ENCODE peak calls at places on chromosome 11, in six cellular contexts. L is activated CD4-positive, alpha-beta T cell treated with anti-CD3 and anti-CD28 coated beads for 24 hours; U is mucosa of descending colon; Z is OCI-M1; Q is ELR; K is MV-4-11. H is an unnamed sample.

GRCh38 chr11:93220078-93220477 is 22.3 kb upstream of the SLC36A4 start:
- DNase-seq in K (no peak), Z (no peak), L (no peak), Q (no peak), U (no peak), H (no peak)

GRCh38 chr11:63764712-63765631 is 3.6 kb downstream of the ZFTA start:
- DNase-seq in Z (no peak), U (peak), L (no peak), Q (no peak), K (no peak), H (no peak)

GRCh38 chr11:116404143-116404800 is 368.5 kb downstream of the BUD13 start:
- DNase-seq in K (no peak), Z (no peak), Q (no peak), U (no peak), L (no peak), H (no peak)

GRCh38 chr11:118834428-118835028 is 43.6 kb upstream of the DDX6 start:
- DNase-seq in U (no peak), Z (peak), L (no peak), K (peak), Q (peak), H (no peak)

GRCh38 chr11:72730706-72731105 is 21.5 kb downstream of the ARAP1 start:
- DNase-seq in U (no peak), K (peak), Z (no peak), L (no peak), Q (no peak), H (no peak)

GRCh38 chr11:475941-476340 is 25.9 kb downstream of the PTDSS2 start:
- DNase-seq in L (no peak), Q (no peak), K (no peak), U (no peak), Z (no peak), H (no peak)

GRCh38 chr11:47592276-47592675 is 1.9 kb downstream of the C1QTNF4 start:
- DNase-seq in Z (no peak), Q (no peak), K (peak), U (no peak), L (no peak), H (no peak)

GRCh38 chr11:12526789-12527188 is 147.4 kb upstream of the TEAD1 start:
- DNase-seq in U (no peak), L (no peak), Z (no peak), K (no peak), Q (peak), H (no peak)

GRCh38 chr11:122165972-122166371 is 50.0 kb upstream of the BLID start:
- DNase-seq in K (no peak), Z (no peak), L (no peak), Q (no peak), U (no peak), H (no peak)

GRCh38 chr11:132734217-132734616 is 798.1 kb downstream of the OPCML start:
- DNase-seq in U (no peak), Q (peak), Z (no peak), L (no peak), K (no peak), H (no peak)

GRCh38 chr11:45025716-45026492 is 75.2 kb upstream of the TP53I11 start:
- DNase-seq in K (peak), L (no peak), U (no peak), Z (no peak), Q (no peak), H (no peak)

GRCh38 chr11:130763087-130763980 is 152.9 kb downstream of the SNX19 start:
- DNase-seq in Z (no peak), Q (no peak), L (no peak), K (no peak), U (no peak), H (no peak)

GRCh38 chr11:62664405-62665074 is 470 bp downstream of the C11orf98 start:
- DNase-seq in Q (peak), U (no peak), L (no peak), Z (peak), K (peak), H (peak)

GRCh38 chr11:77381749-77382693 is 80.5 kb upstream of the GDPD4 start:
- DNase-seq in Z (peak), K (peak), Q (peak), U (no peak), L (no peak), H (no peak)

GRCh38 chr11:103091441-103091809 is 535 bp downstream of the DCUN1D5 start:
- DNase-seq in U (peak), K (peak), Q (peak), L (no peak), Z (peak), H (peak)

GRCh38 chr11:119873761-119874421 is 144.9 kb upstream of the NECTIN1 start:
- DNase-seq in U (no peak), Q (no peak), Z (no peak), K (no peak), L (no peak), H (no peak)

GRCh38 chr11:130817608-130817944 is 98.7 kb downstream of the SNX19 start:
- DNase-seq in L (no peak), K (peak), Z (no peak), Q (peak), U (no peak), H (no peak)

GRCh38 chr11:9852465-9852864 is 188.6 kb downstream of the SWAP70 start:
- DNase-seq in L (no peak), Z (no peak), K (no peak), U (no peak), Q (peak), H (no peak)

H was measured in lower lobe of right lung.